ENCODE peak calls at places on chromosomes 6 and 20, in five cellular contexts. J is A549; R is body of pancreas; I is small intestine; Y is naive thymus-derived CD4-positive, alpha-beta T cell. Q is an unnamed sample.

GRCh38 chr6:146028835-146029572 is at the start of gene GRM1:
- DNase-seq in R (no peak), I (no peak), J (no peak), Y (no peak), Q (no peak)

GRCh38 chr20:44613575-44613974 is 31.2 kb downstream of the PKIG start:
- DNase-seq in I (no peak), J (no peak), Y (no peak), R (no peak), Q (no peak)

GRCh38 chr20:32165836-32166545 is 41.6 kb downstream of the PLAGL2 start:
- DNase-seq in J (no peak), R (no peak), I (no peak), Y (no peak), Q (no peak)

GRCh38 chr20:61748376-61748775 is 317.3 kb downstream of the TAF4 start:
- DNase-seq in R (no peak), I (no peak), J (no peak), Y (no peak), Q (no peak)

GRCh38 chr6:7836371-7837026 is 74.1 kb downstream of the TXNDC5 start:
- DNase-seq in J (no peak), I (no peak), Y (no peak), R (no peak), Q (no peak)

GRCh38 chr6:39879535-39879934 is 54.7 kb downstream of the MOCS1 start:
- DNase-seq in J (no peak), I (no peak), Y (no peak), R (no peak), Q (no peak)

GRCh38 chr6:32191696-32192607 is 491 bp downstream of the GPSM3 start:
- DNase-seq in Y (no peak), R (no peak), J (no peak), I (no peak), Q (no peak)

GRCh38 chr6:164991573-164991972 is 317.8 kb downstream of the C6orf118 start:
- DNase-seq in I (no peak), Y (no peak), J (no peak), R (no peak), Q (no peak)

GRCh38 chr6:145749632-145750031 is 14.3 kb upstream of the EPM2A start:
- DNase-seq in Y (no peak), J (peak; percentile 49), R (no peak), I (peak; percentile 74), Q (no peak)

GRCh38 chr6:108027594-108027993 is 46.9 kb downstream of the OSTM1 start:
- DNase-seq in Y (no peak), R (peak; percentile 48), I (peak; percentile 41), J (peak; percentile 3), Q (peak; percentile 13)

GRCh38 chr6:89050155-89050554 is 30.4 kb upstream of the PNRC1 start:
- DNase-seq in J (peak; percentile 30), I (no peak), Y (no peak), R (peak; percentile 44), Q (no peak)

GRCh38 chr6:71289039-71289801 is 609 bp downstream of the OGFRL1 start:
- DNase-seq in Y (peak; percentile 31), J (peak; percentile 20), R (peak; percentile 36), I (no peak), Q (no peak)

GRCh38 chr6:13273202-13273930 is 55.0 kb downstream of the TBC1D7 start:
- DNase-seq in R (no peak), J (no peak), I (no peak), Y (no peak), Q (no peak)

GRCh38 chr6:150336299-150336698 is 32.5 kb upstream of the IYD start:
- DNase-seq in I (peak; percentile 57), J (no peak), R (no peak), Y (no peak), Q (peak; percentile 23)

GRCh38 chr6:21327326-21328140 is 266.0 kb upstream of the SOX4 start:
- DNase-seq in Y (no peak), R (no peak), J (no peak), I (no peak), Q (no peak)

GRCh38 chr6:79307321-79308036 is 73.0 kb upstream of the HMGN3 start:
- DNase-seq in R (no peak), J (no peak), I (no peak), Y (no peak), Q (no peak)

GRCh38 chr6:50102676-50103075 is 52.9 kb upstream of the DEFB112 start:
- DNase-seq in I (no peak), R (no peak), J (no peak), Y (no peak), Q (no peak)

GRCh38 chr20:50285376-50286173 is 94.9 kb downstream of the CEBPB start:
- DNase-seq in Y (no peak), R (no peak), J (no peak), I (no peak), Q (no peak)

GRCh38 chr20:36836591-36837329 is 39.2 kb upstream of the TLDC2 start:
- DNase-seq in R (peak; percentile 64), J (peak; percentile 87), Y (peak; percentile 18), I (peak; percentile 63), Q (peak; percentile 68)

GRCh38 chr6:109187399-109188114 is 92.2 kb downstream of the CEP57L1 start:
- DNase-seq in Y (peak; percentile 68), R (peak; percentile 76), I (peak; percentile 72), J (peak; percentile 43), Q (peak; percentile 56)

GRCh38 chr6:13113956-13114593 is 214.3 kb downstream of the TBC1D7 start:
- DNase-seq in Y (no peak), R (peak; percentile 54), I (no peak), J (no peak), Q (no peak)

GRCh38 chr6:111721677-111722219 is 116.1 kb upstream of the TRAF3IP2 start:
- DNase-seq in J (peak; percentile 20), R (peak; percentile 40), I (no peak), Y (peak; percentile 37), Q (peak; percentile 13)

GRCh38 chr6:30022189-30022588 is 38.9 kb upstream of the POLR1H start:
- DNase-seq in J (no peak), R (no peak), Y (no peak), I (no peak), Q (no peak)

GRCh38 chr6:129141499-129141898 is 258.6 kb downstream of the LAMA2 start:
- DNase-seq in Y (no peak), I (no peak), J (no peak), R (no peak), Q (no peak)

GRCh38 chr6:40627316-40627715 is 40.2 kb upstream of the LRFN2 start:
- DNase-seq in R (no peak), J (no peak), Y (no peak), I (no peak), Q (no peak)

DNA sequence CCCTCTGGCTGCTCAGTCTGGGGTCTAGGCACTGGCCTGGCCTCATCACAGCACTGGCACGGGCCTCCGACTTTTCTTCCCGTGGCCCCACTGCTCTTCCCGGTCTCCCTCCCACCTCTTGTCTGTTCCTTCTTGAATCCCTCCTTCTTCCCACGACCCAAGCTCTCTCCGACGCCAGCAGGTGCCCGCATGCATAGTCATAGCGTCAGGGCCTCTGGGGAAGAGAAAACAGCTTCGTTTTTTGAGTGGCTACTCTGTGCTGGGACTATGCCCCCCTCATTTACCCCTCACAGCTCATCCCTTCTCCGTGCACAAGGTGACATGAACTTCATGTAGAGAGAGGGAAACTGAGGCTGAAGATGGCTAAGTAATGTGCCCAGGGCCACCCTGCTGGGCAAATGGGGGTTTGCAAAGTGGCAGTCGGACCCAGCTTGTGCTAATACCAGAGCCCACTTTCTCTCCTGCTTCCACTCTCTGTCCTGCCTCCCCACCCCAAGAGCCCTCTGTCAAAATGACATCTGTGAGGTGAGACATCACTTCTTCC is 59.2 kb downstream of the SYNJ2 start:
- DNase-seq in J (peak; percentile 67), I (no peak), R (no peak), Y (no peak), Q (no peak)
- H3K27ac ChIP-seq in J (peak overlapping the region; percentile 100), I (peak overlapping the region; percentile 71), R (peak overlapping the region; percentile 55), Y (no peak overlapping the region), Q (peak overlapping the region; percentile 87)

DNA sequence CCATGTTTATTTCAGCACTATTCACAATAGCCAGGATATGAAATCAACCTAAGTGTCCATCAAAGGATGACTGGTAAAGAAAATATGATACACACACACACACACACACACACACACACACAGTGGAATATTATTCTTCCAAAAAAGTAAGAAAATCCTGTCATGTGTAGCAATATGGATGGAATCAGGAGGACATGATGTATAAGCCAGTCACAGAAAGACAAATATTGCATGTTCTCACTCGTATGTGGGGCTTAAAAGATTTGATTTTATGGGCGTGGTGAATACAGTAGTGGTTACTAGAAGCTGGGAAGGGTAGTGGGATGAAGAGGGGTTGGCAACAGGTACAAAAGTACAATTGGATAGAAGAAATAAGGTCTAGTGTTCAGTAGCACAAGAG is 207.0 kb upstream of the PRDM1 start:
- DNase-seq in J (no peak), R (no peak), I (no peak), Y (no peak), Q (no peak)
- H3K27ac ChIP-seq in J (no peak overlapping the region), R (no peak overlapping the region), I (no peak overlapping the region), Y (no peak overlapping the region), Q (no peak overlapping the region)

DNA sequence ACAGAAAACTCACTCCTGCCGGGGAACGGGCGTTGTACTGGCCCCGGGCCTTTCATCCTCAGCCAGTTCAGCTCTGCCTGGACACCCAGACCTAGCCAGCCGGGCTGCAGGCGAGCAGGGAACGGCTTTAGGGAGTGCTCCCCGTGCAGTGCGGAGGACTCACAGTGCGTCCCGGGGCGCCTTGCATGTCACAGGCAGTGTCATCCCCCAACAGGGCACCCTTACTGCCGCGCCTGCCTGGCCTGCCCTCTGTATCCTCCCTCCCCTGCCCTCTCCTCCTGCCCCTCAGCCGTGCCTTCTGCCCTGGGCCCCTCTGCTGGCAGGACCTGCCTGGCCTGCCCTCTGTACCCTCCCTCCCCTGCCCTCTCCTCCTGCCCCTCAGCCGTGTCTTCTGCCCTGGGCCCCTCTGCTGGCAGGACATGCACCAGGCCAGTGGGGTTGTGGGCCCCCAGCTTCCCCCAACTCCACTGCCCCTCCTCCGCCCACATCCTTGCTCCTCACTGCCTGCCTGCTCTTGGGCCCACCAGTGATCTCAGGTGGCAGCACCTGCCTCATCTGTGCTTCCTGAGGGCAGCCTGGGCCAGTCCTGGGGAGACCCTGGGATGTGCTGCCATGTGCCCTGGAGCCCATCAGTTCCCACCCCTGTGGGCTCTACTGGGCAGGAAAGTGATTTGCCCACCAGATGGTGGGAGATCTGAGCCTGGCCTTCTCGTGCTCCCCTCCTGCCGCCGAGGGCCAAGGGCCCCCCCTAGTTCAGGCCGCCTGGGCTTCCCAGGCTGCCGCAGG is 43.0 kb downstream of the PYGB start:
- DNase-seq in J (no peak), R (no peak), Y (no peak), I (no peak), Q (no peak)
- H3K27ac ChIP-seq in J (no peak overlapping the region), R (no peak overlapping the region), Y (no peak overlapping the region), I (no peak overlapping the region), Q (no peak overlapping the region)

GRCh38 chr6:46893648-46894047 is 28.1 kb downstream of the ADGRF5 start:
- DNase-seq in Y (no peak), J (no peak), R (no peak), I (no peak), Q (no peak)

GRCh38 chr6:46899636-46900035 is 22.1 kb downstream of the ADGRF5 start:
- DNase-seq in Y (no peak), R (no peak), J (no peak), I (no peak), Q (no peak)

GRCh38 chr6:46898011-46898410 is 23.7 kb downstream of the ADGRF5 start:
- DNase-seq in I (no peak), R (no peak), Y (no peak), J (no peak), Q (no peak)

GRCh38 chr6:46894429-46894828 is 27.3 kb downstream of the ADGRF5 start:
- DNase-seq in J (no peak), I (peak; percentile 92), R (no peak), Y (no peak), Q (no peak)

GRCh38 chr6:46895930-46896329 is 25.8 kb downstream of the ADGRF5 start:
- DNase-seq in Y (no peak), R (no peak), J (no peak), I (no peak), Q (no peak)
- H3K27ac ChIP-seq in Y (no peak overlapping the region), R (no peak overlapping the region), J (no peak overlapping the region), I (no peak overlapping the region), Q (no peak overlapping the region)

Q was measured in HCT116.